ENCODE peak calls at places on chromosome 6, in eight cellular contexts. One of them, this sample, is unnamed.

GRCh38 chr6:1526689-1527088 is 83.0 kb upstream of the FOXC1 start:
- DNase-seq in NCI-H460: no peak
- DNase-seq in body of pancreas: no peak
- DNase-seq in cerebellar cortex: no peak
- DNase-seq in hypothalamus: peak
- DNase-seq in lower lobe of right lung: no peak
- DNase-seq in nucleus accumbens: no peak
- DNase-seq in COR-L47: no peak
- DNase-seq in this sample: no peak

GRCh38 chr6:142332393-142333080 is 30.7 kb downstream of the ADGRG6 start:
- DNase-seq in body of pancreas: no peak
- DNase-seq in cerebellar cortex: no peak
- DNase-seq in nucleus accumbens: no peak
- DNase-seq in NCI-H460: no peak
- DNase-seq in lower lobe of right lung: no peak
- DNase-seq in hypothalamus: no peak
- DNase-seq in COR-L47: no peak
- DNase-seq in this sample: no peak

GRCh38 chr6:159151266-159151855 is 17.8 kb upstream of the FNDC1 start:
- DNase-seq in COR-L47: no peak
- DNase-seq in cerebellar cortex: peak
- DNase-seq in nucleus accumbens: peak
- DNase-seq in NCI-H460: peak
- DNase-seq in body of pancreas: peak
- DNase-seq in hypothalamus: peak
- DNase-seq in lower lobe of right lung: no peak
- DNase-seq in this sample: no peak

GRCh38 chr6:6631526-6632276 is 43.2 kb downstream of the LY86 start:
- DNase-seq in nucleus accumbens: no peak
- DNase-seq in lower lobe of right lung: no peak
- DNase-seq in hypothalamus: no peak
- DNase-seq in COR-L47: no peak
- DNase-seq in NCI-H460: no peak
- DNase-seq in body of pancreas: no peak
- DNase-seq in cerebellar cortex: peak
- DNase-seq in this sample: no peak

GRCh38 chr6:37696841-37697735 is 595 bp downstream of the MDGA1 start:
- DNase-seq in hypothalamus: no peak
- DNase-seq in lower lobe of right lung: no peak
- DNase-seq in body of pancreas: peak
- DNase-seq in nucleus accumbens: no peak
- DNase-seq in cerebellar cortex: no peak
- DNase-seq in NCI-H460: no peak
- DNase-seq in COR-L47: no peak
- DNase-seq in this sample: no peak

GRCh38 chr6:53628354-53629119 is 37.0 kb downstream of the KLHL31 start:
- DNase-seq in NCI-H460: no peak
- DNase-seq in body of pancreas: no peak
- DNase-seq in nucleus accumbens: no peak
- DNase-seq in cerebellar cortex: no peak
- DNase-seq in lower lobe of right lung: no peak
- DNase-seq in hypothalamus: no peak
- DNase-seq in COR-L47: no peak
- DNase-seq in this sample: no peak

GRCh38 chr6:36676142-36677058 is 2.1 kb upstream of the CDKN1A start:
- DNase-seq in COR-L47: peak
- DNase-seq in lower lobe of right lung: no peak
- DNase-seq in nucleus accumbens: no peak
- DNase-seq in NCI-H460: no peak
- DNase-seq in hypothalamus: no peak
- DNase-seq in cerebellar cortex: no peak
- DNase-seq in body of pancreas: peak
- DNase-seq in this sample: no peak

GRCh38 chr6:3805448-3806123 is 43.6 kb upstream of the FAM50B start:
- DNase-seq in COR-L47: no peak
- DNase-seq in cerebellar cortex: no peak
- DNase-seq in body of pancreas: no peak
- DNase-seq in nucleus accumbens: no peak
- DNase-seq in lower lobe of right lung: no peak
- DNase-seq in hypothalamus: no peak
- DNase-seq in NCI-H460: no peak
- DNase-seq in this sample: no peak

GRCh38 chr6:56437171-56437900 is 190.0 kb upstream of the COL21A1 start:
- DNase-seq in cerebellar cortex: no peak
- DNase-seq in COR-L47: no peak
- DNase-seq in NCI-H460: no peak
- DNase-seq in nucleus accumbens: no peak
- DNase-seq in hypothalamus: no peak
- DNase-seq in body of pancreas: no peak
- DNase-seq in lower lobe of right lung: no peak
- DNase-seq in this sample: no peak

GRCh38 chr6:5776104-5776503 is 230.6 kb downstream of the NRN1 start:
- DNase-seq in COR-L47: no peak
- DNase-seq in hypothalamus: no peak
- DNase-seq in lower lobe of right lung: no peak
- DNase-seq in NCI-H460: no peak
- DNase-seq in nucleus accumbens: no peak
- DNase-seq in body of pancreas: no peak
- DNase-seq in cerebellar cortex: no peak
- DNase-seq in this sample: no peak

GRCh38 chr6:137754366-137754765 is 112.7 kb upstream of the TNFAIP3 start:
- DNase-seq in body of pancreas: no peak
- DNase-seq in cerebellar cortex: no peak
- DNase-seq in NCI-H460: no peak
- DNase-seq in hypothalamus: no peak
- DNase-seq in nucleus accumbens: no peak
- DNase-seq in lower lobe of right lung: no peak
- DNase-seq in COR-L47: no peak
- DNase-seq in this sample: no peak

GRCh38 chr6:48747040-48747439 is 636.0 kb upstream of the PTCHD4 start:
- DNase-seq in COR-L47: no peak
- DNase-seq in nucleus accumbens: no peak
- DNase-seq in NCI-H460: no peak
- DNase-seq in cerebellar cortex: no peak
- DNase-seq in body of pancreas: no peak
- DNase-seq in hypothalamus: no peak
- DNase-seq in lower lobe of right lung: no peak
- DNase-seq in this sample: no peak

GRCh38 chr6:14838041-14838596 is 407.8 kb upstream of the JARID2 start:
- DNase-seq in lower lobe of right lung: no peak
- DNase-seq in COR-L47: no peak
- DNase-seq in NCI-H460: no peak
- DNase-seq in cerebellar cortex: no peak
- DNase-seq in body of pancreas: no peak
- DNase-seq in nucleus accumbens: no peak
- DNase-seq in hypothalamus: no peak
- DNase-seq in this sample: no peak

GRCh38 chr6:84681693-84682326 is 82.6 kb downstream of the TBX18 start:
- DNase-seq in cerebellar cortex: no peak
- DNase-seq in COR-L47: no peak
- DNase-seq in nucleus accumbens: no peak
- DNase-seq in NCI-H460: no peak
- DNase-seq in hypothalamus: no peak
- DNase-seq in lower lobe of right lung: no peak
- DNase-seq in body of pancreas: no peak
- DNase-seq in this sample: no peak

GRCh38 chr6:170459451-170459850 is 93.7 kb downstream of the PSMB1 start:
- DNase-seq in cerebellar cortex: no peak
- DNase-seq in lower lobe of right lung: peak
- DNase-seq in nucleus accumbens: no peak
- DNase-seq in hypothalamus: no peak
- DNase-seq in COR-L47: no peak
- DNase-seq in body of pancreas: no peak
- DNase-seq in NCI-H460: no peak
- DNase-seq in this sample: no peak

GRCh38 chr6:72623808-72624207 is 1.9 kb downstream of the KCNQ5 start:
- DNase-seq in cerebellar cortex: no peak
- DNase-seq in COR-L47: no peak
- DNase-seq in hypothalamus: no peak
- DNase-seq in body of pancreas: no peak
- DNase-seq in NCI-H460: no peak
- DNase-seq in nucleus accumbens: no peak
- DNase-seq in lower lobe of right lung: no peak
- DNase-seq in this sample: no peak

GRCh38 chr6:56911847-56912246 is 43.1 kb upstream of the BEND6 start:
- DNase-seq in NCI-H460: no peak
- DNase-seq in lower lobe of right lung: no peak
- DNase-seq in body of pancreas: no peak
- DNase-seq in COR-L47: no peak
- DNase-seq in nucleus accumbens: no peak
- DNase-seq in hypothalamus: no peak
- DNase-seq in cerebellar cortex: no peak
- DNase-seq in this sample: no peak

GRCh38 chr6:33692760-33693158 is 18.7 kb downstream of the UQCC2 start:
- DNase-seq in body of pancreas: no peak
- DNase-seq in hypothalamus: no peak
- DNase-seq in COR-L47: no peak
- DNase-seq in NCI-H460: no peak
- DNase-seq in nucleus accumbens: no peak
- DNase-seq in cerebellar cortex: no peak
- DNase-seq in lower lobe of right lung: peak
- DNase-seq in this sample: no peak

GRCh38 chr6:96015791-96016776 is at the start of gene FUT9:
- DNase-seq in COR-L47: peak
- DNase-seq in hypothalamus: peak
- DNase-seq in nucleus accumbens: peak
- DNase-seq in cerebellar cortex: peak
- DNase-seq in lower lobe of right lung: no peak
- DNase-seq in NCI-H460: no peak
- DNase-seq in body of pancreas: peak
- DNase-seq in this sample: no peak

GRCh38 chr6:157985378-157986155 is 3.9 kb downstream of the SYNJ2 start:
- DNase-seq in hypothalamus: no peak
- DNase-seq in COR-L47: peak
- DNase-seq in body of pancreas: peak
- DNase-seq in NCI-H460: no peak
- DNase-seq in cerebellar cortex: no peak
- DNase-seq in lower lobe of right lung: no peak
- DNase-seq in nucleus accumbens: peak
- DNase-seq in this sample: no peak

GRCh38 chr6:123323419-123324329 is 313.1 kb downstream of the TRDN start:
- DNase-seq in lower lobe of right lung: no peak
- DNase-seq in cerebellar cortex: peak
- DNase-seq in hypothalamus: no peak
- DNase-seq in nucleus accumbens: no peak
- DNase-seq in COR-L47: no peak
- DNase-seq in body of pancreas: no peak
- DNase-seq in NCI-H460: no peak
- DNase-seq in this sample: peak

GRCh38 chr6:118263929-118264486 is 284.1 kb upstream of the PLN start:
- DNase-seq in nucleus accumbens: peak
- DNase-seq in hypothalamus: peak
- DNase-seq in COR-L47: no peak
- DNase-seq in lower lobe of right lung: no peak
- DNase-seq in NCI-H460: no peak
- DNase-seq in cerebellar cortex: peak
- DNase-seq in body of pancreas: no peak
- DNase-seq in this sample: no peak

This sample was measured in SK-N-MC.